ENCODE peak calls at places on chromosomes 5 and 9, in six cellular contexts. M is right lobe of liver, I is heart left ventricle, G is uterus, U is endodermal cell, V is transverse colon. Q is an unnamed sample. For H3K4me1, the result is how much of the 10 kb centered on the place peaks cover.

GRCh38 chr9:70411141-70411929 is 3.1 kb downstream of the KLF9 start:
- DNase-seq in U (no peak), M (peak), G (peak), I (peak), V (peak), Q (peak)

GRCh38 chr9:134496413-134497282 is 145.0 kb upstream of the COL5A1 start:
- DNase-seq in M (peak), V (peak), G (no peak), I (no peak), U (no peak), Q (no peak)

GRCh38 chr5:59724482-59725392 is 168.8 kb downstream of the PDE4D start:
- DNase-seq in G (no peak), U (peak), M (no peak), V (peak), I (no peak), Q (no peak)

GRCh38 chr9:14212116-14212515 is 101.8 kb downstream of the NFIB start:
- DNase-seq in M (no peak), V (no peak), I (no peak), G (no peak), U (no peak), Q (no peak)

GRCh38 chr5:10734050-10734709 is 26.9 kb downstream of the DAP start:
- DNase-seq in V (no peak), U (no peak), I (no peak), M (no peak), G (no peak), Q (no peak)

GRCh38 chr5:4581289-4581688 is 558.8 kb upstream of the ADAMTS16 start:
- DNase-seq in M (no peak), U (no peak), V (no peak), G (no peak), I (no peak), Q (no peak)

GRCh38 chr9:70046274-70047070 is 2.8 kb downstream of the MAMDC2 start:
- DNase-seq in I (no peak), M (no peak), U (peak), G (no peak), V (no peak), Q (no peak)

GRCh38 chr9:96420468-96421219 is 2.5 kb upstream of the ZNF367 start:
- DNase-seq in V (peak), M (peak), U (peak), I (peak), G (no peak), Q (peak)

GRCh38 chr5:135426102-135427082 is 20.8 kb downstream of the DCANP1 start:
- DNase-seq in M (no peak), V (no peak), U (peak), G (no peak), I (no peak), Q (no peak)

DNA sequence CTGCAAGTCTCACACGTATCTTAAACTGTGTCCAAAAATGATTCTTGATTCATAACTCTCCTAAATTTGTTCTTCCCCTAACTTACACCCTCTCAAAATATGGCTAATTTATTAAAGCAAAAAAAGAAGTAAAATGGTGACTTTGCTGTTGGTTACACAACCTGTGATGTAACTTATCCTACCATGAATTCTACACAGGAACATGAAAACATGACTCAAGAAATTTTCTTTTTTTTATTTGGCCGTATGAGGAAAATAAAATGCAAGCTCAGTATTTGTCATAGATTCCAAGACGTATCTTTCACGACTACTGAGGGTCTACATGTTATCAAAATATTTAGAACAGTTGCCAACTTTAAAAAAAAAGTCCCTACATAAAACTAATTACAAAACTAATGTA is 9.2 kb downstream of the LIFR start:
- DNase-seq in V (no peak), G (no peak), M (no peak), U (no peak), I (no peak), Q (no peak)
- H3K4me1 ChIP-seq in V (under half), G (under half), M (under half), U (under half), I (under half), Q (under half)

GRCh38 chr5:137630216-137630971 is 105.5 kb downstream of the KLHL3 start:
- DNase-seq in I (no peak), M (no peak), V (no peak), U (peak), G (no peak), Q (no peak)

GRCh38 chr5:137624786-137625349 is 111.0 kb downstream of the KLHL3 start:
- DNase-seq in M (no peak), G (no peak), U (no peak), I (no peak), V (no peak), Q (no peak)

GRCh38 chr5:137629646-137630045 is 106.2 kb downstream of the KLHL3 start:
- DNase-seq in M (no peak), U (peak), I (no peak), V (no peak), G (no peak), Q (no peak)

GRCh38 chr5:137627293-137627692 is 108.6 kb downstream of the KLHL3 start:
- DNase-seq in M (no peak), G (no peak), V (no peak), I (no peak), U (no peak), Q (no peak)

DNA sequence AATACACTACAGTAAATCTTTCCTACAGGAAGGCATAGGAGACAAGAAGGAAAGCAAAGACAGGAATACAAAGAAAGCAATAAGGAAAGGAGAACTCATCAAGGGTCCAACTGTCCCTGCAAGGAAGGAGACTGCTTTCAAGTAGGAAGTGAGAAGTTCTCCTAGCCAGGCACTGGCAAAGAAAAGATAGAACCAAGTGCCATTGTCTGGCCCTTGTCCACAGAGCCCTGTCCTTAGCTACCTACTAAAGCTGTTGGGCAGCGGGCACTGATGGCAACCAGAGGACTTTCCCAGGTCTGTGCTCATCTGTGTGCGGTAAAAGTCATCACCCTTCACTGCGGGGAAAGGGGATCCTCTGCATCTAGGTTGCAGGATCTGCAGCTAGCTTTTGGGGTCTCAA is 108.2 kb downstream of the KLHL3 start:
- DNase-seq in I (no peak), M (no peak), V (no peak), U (no peak), G (no peak), Q (no peak)
- H3K27ac ChIP-seq in I (no peak), M (no peak), V (no peak), U (no peak), G (no peak), Q (no peak)

GRCh38 chr5:80212171-80212667 is 43.6 kb downstream of the SERINC5 start:
- DNase-seq in I (no peak), U (no peak), G (no peak), M (no peak), V (no peak), Q (no peak)
- H3K4me3 ChIP-seq in I (no peak), U (no peak), G (no peak), M (no peak), V (no peak), Q (no peak)

GRCh38 chr5:171951218-171951617 is 55.2 kb downstream of the FBXW11 start:
- DNase-seq in M (no peak), I (no peak), U (no peak), G (no peak), V (no peak), Q (no peak)
- H3K4me1 ChIP-seq in M (under half), I (under half), U (under half), G (under half), V (under half), Q (under half)

GRCh38 chr5:36770125-36770524 is 106.4 kb upstream of the NIPBL start:
- DNase-seq in M (no peak), G (no peak), V (no peak), I (no peak), U (no peak), Q (no peak)
- H3K27ac ChIP-seq in M (no peak), G (no peak), V (no peak), I (no peak), U (no peak), Q (no peak)

DNA sequence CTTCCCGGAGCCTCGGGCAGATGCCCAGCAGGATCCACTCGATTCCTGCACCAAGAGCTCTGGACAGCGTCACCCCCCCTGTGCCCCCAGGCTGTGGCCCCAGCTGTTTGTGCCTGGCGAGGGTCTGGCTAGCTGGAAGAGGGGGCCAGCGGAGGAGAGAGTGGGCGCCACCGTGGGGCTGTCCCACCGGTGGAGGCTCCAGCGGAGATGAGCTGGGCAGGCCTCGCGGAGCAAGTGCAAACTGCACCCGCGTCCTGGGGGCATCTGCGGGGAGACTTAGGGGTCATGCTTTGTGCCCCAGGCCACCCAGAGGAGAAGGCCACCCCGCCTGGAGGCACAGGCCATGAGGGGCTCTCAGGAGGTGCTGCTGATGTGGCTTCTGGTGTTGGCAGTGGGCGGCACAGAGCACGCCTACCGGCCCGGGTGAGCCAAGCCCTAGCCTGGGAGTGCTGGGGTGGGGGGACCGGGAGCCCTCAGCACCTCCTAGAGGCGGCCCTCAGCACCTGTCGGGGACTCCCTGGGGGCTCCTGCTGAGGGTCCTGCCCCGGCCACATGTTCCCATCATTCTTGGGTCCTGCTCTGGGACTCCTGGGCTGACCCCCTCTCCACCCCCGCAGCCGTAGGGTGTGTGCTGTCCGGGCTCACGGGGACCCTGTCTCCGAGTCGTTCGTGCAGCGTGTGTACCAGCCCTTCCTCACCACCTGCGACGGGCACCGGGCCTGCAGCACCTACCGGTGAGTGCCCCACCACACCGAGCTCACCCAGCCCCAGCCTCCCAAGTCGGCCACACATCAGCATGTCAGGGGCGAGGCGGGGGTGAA is 5.4 kb downstream of the EGFL7 start:
- DNase-seq in I (no peak), V (no peak), U (no peak), G (no peak), M (no peak), Q (no peak)
- H3K4me3 ChIP-seq in I (peak), V (peak), U (no peak), G (peak), M (peak), Q (peak)

DNA sequence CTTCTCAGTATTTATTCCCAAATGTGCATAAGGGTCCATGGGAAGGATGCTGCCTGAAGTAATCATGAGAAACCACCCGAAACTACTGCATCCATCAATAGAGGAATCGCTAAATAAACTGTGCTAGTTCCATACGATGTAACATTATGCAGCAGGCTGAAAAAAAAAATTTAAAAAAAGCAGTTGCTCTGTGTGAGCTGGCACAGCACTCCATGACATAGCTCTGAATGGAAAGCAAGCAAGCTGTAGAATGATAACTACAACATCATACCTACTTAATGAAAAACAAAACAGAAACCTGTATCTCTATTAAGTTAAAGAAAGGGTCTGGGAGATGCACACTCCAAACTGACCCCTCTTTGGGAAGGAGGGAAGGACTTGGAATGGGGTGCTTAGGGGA is 49.3 kb downstream of the SHB start:
- DNase-seq in I (no peak), G (no peak), V (no peak), U (no peak), M (no peak), Q (no peak)
- H3K4me1 ChIP-seq in I (half or more), G (under half), V (under half), U (under half), M (under half), Q (under half)